ENCODE peak calls at places on chromosomes 13 and 19, in eight cellular contexts. W, B, E, L, Y, Q, H and R are unnamed samples.

GRCh38 chr13:48542581-48543341 is 9.9 kb upstream of the RCBTB2 start:
- DNase-seq in W (peak; percentile 22), B (peak; percentile 64), E (no peak), L (peak; percentile 40), Y (peak; percentile 59), Q (peak; percentile 46), H (no peak), R (no peak)

GRCh38 chr13:21344662-21345176 is 114.4 kb downstream of the ZDHHC20 start:
- DNase-seq in W (no peak), B (no peak), E (no peak), L (peak; percentile 37), Y (no peak), Q (no peak), H (no peak), R (peak; percentile 6)

GRCh38 chr13:112859817-112860190 is 109.2 kb upstream of the MCF2L start:
- DNase-seq in W (peak; percentile 12), B (no peak), E (peak; percentile 27), L (peak; percentile 45), Y (no peak), Q (no peak), H (no peak), R (no peak)

GRCh38 chr13:84867246-84867645 is 932.0 kb downstream of the SLITRK6 start:
- DNase-seq in W (no peak), B (peak; percentile 24), E (no peak), L (no peak), Y (no peak), Q (no peak), H (no peak), R (no peak)

GRCh38 chr13:112992931-112993700 is 24.1 kb downstream of the MCF2L start:
- DNase-seq in W (no peak), B (no peak), E (no peak), L (no peak), Y (no peak), Q (no peak), H (no peak), R (no peak)

GRCh38 chr19:15508035-15508710 is at the start of gene CYP4F22:
- DNase-seq in W (no peak), B (peak; percentile 27), E (no peak), L (no peak), Y (no peak), Q (no peak), H (no peak), R (no peak)

GRCh38 chr19:37990362-37990761 is 83.4 kb downstream of the SIPA1L3 start:
- DNase-seq in W (no peak), B (peak; percentile 46), E (peak; percentile 43), L (no peak), Y (no peak), Q (no peak), H (no peak), R (no peak)

GRCh38 chr19:36169084-36169760 is 17.0 kb upstream of the COX7A1 start:
- DNase-seq in W (no peak), B (peak; percentile 11), E (no peak), L (no peak), Y (no peak), Q (peak; percentile 46), H (no peak), R (no peak)

GRCh38 chr13:111904166-111904565 is 162.8 kb upstream of the SOX1 start:
- DNase-seq in W (no peak), B (no peak), E (no peak), L (no peak), Y (no peak), Q (no peak), H (no peak), R (no peak)

GRCh38 chr13:114118763-114119123 is 13.7 kb downstream of the RASA3 start:
- DNase-seq in W (peak; percentile 65), B (no peak), E (peak; percentile 18), L (no peak), Y (no peak), Q (peak; percentile 70), H (no peak), R (no peak)

GRCh38 chr13:111474136-111475002 is 153.9 kb downstream of the TEX29 start:
- DNase-seq in W (peak; percentile 71), B (peak; percentile 84), E (peak; percentile 55), L (peak; percentile 13), Y (peak; percentile 74), Q (peak; percentile 66), H (peak; percentile 21), R (no peak)

GRCh38 chr19:16180611-16181010 is 4.6 kb upstream of the FAM32A start:
- DNase-seq in W (peak; percentile 81), B (peak; percentile 54), E (peak; percentile 71), L (no peak), Y (peak; percentile 51), Q (peak; percentile 58), H (no peak), R (no peak)

GRCh38 chr13:80342541-80343371 is 1.8 kb upstream of the SPRY2 start:
- DNase-seq in W (peak; percentile 86), B (peak; percentile 83), E (peak; percentile 82), L (peak; percentile 14), Y (peak; percentile 90), Q (peak; percentile 89), H (no peak), R (peak; percentile 76)

GRCh38 chr13:97122381-97122996 is 99.6 kb upstream of the MBNL2 start:
- DNase-seq in W (peak; percentile 87), B (no peak), E (peak; percentile 92), L (no peak), Y (no peak), Q (no peak), H (peak; percentile 85), R (no peak)

GRCh38 chr13:77994166-77994565 is 75.5 kb upstream of the EDNRB start:
- DNase-seq in W (no peak), B (no peak), E (no peak), L (no peak), Y (no peak), Q (no peak), H (no peak), R (no peak)
- TF ChIP-seq EZH2phosphoT487 in W (no peak), B (no peak), E (no peak), L (no peak), Y (no peak), Q (no peak), H (no peak), R (no peak)

GRCh38 chr13:42538996-42539395 is 35.0 kb upstream of the TNFSF11 start:
- DNase-seq in W (no peak), B (no peak), E (peak; percentile 39), L (no peak), Y (no peak), Q (no peak), H (no peak), R (no peak)

GRCh38 chr13:42534785-42535184 is 39.2 kb upstream of the TNFSF11 start:
- DNase-seq in W (no peak), B (no peak), E (no peak), L (no peak), Y (no peak), Q (no peak), H (no peak), R (no peak)

GRCh38 chr13:42544246-42544915 is 29.6 kb upstream of the TNFSF11 start:
- DNase-seq in W (peak; percentile 36), B (no peak), E (no peak), L (no peak), Y (no peak), Q (no peak), H (no peak), R (no peak)

GRCh38 chr13:42539670-42540069 is 34.3 kb upstream of the TNFSF11 start:
- DNase-seq in W (peak; percentile 41), B (peak; percentile 38), E (peak; percentile 79), L (no peak), Y (no peak), Q (no peak), H (no peak), R (no peak)
- H3K36me3 ChIP-seq in W (no peaks in the 10 kb centered on the region), B (no peaks in the 10 kb centered on the region), E (no peaks in the 10 kb centered on the region), L (no peaks in the 10 kb centered on the region), Y (no peaks in the 10 kb centered on the region), Q (no peaks in the 10 kb centered on the region), H (no peaks in the 10 kb centered on the region), R (no peaks in the 10 kb centered on the region)

GRCh38 chr13:29963086-29963485 is 112.7 kb upstream of the UBL3 start:
- DNase-seq in W (no peak), B (no peak), E (no peak), L (no peak), Y (no peak), Q (no peak), H (no peak), R (no peak)

GRCh38 chr13:29969286-29969685 is 118.9 kb upstream of the UBL3 start:
- DNase-seq in W (peak; percentile 93), B (no peak), E (peak; percentile 74), L (no peak), Y (no peak), Q (no peak), H (no peak), R (no peak)

GRCh38 chr13:29959621-29960020 is 109.2 kb upstream of the UBL3 start:
- DNase-seq in W (no peak), B (no peak), E (no peak), L (no peak), Y (peak; percentile 43), Q (no peak), H (no peak), R (no peak)

GRCh38 chr13:29961036-29961685 is 110.7 kb upstream of the UBL3 start:
- DNase-seq in W (no peak), B (no peak), E (no peak), L (no peak), Y (no peak), Q (no peak), H (no peak), R (no peak)

DNA sequence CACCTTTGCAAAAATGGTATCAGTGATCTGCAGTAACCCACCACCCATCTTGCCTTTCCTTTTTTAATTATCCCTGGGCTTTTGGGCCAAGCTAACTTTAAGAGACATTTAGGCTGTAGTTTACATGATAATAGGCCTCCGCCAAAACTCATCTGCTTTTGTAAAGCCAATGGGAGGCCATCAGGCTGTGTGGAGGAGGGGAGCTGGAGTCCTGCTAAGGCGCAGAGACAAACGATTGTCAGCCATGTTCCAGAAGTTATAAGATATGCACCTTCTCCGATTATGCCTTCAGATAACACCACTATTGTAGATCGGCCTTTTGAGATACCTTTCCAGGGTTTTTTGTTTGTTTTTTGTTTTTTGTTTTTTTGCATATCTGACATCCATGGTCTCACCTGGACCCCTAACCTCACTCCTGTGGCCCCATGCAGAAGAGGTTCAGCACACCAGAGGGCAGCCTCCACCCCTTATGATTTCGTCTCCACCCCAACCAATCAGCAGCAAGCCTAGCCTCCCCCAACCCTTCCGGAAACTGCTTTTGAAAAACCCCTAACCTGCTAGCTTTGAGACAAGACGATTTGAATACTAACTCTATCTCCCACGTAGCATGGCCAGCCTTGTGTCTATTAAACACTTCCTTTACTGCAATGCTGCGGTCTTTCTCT is 113.9 kb upstream of the UBL3 start:
- DNase-seq in W (no peak), B (peak; percentile 86), E (no peak), L (no peak), Y (no peak), Q (no peak), H (no peak), R (no peak)
- H3K27ac ChIP-seq in W (no peak overlapping the region), B (peak overlapping the region; percentile 70), E (no peak overlapping the region), L (no peak overlapping the region), Y (no peak overlapping the region), Q (no peak overlapping the region), H (no peak overlapping the region), R (no peak overlapping the region)

GRCh38 chr19:58381460-58382220 is 810 bp upstream of the ZNF837 start:
- DNase-seq in W (no peak), B (no peak), E (no peak), L (no peak), Y (no peak), Q (no peak), H (no peak), R (no peak)
- TF ChIP-seq EZH2phosphoT487 in W (no peak), B (no peak), E (no peak), L (no peak), Y (no peak), Q (no peak), H (no peak), R (no peak)